ENCODE peak calls at places on chromosome 22, in four cellular contexts. K, O, W and N are unnamed samples.

GRCh38 chr22:35445933-35446332 is 46.0 kb downstream of the MCM5 start:
- DNase-seq in K (no peak), O (no peak), W (no peak), N (no peak)

GRCh38 chr22:49193348-49193747 is 634.3 kb downstream of the BRD1 start:
- DNase-seq in K (no peak), O (no peak), W (no peak), N (no peak)

GRCh38 chr22:26786398-26786797 is 129.0 kb downstream of the MIAT start:
- DNase-seq in K (no peak), O (no peak), W (no peak), N (no peak)

GRCh38 chr22:32528316-32528715 is 53.7 kb downstream of the FBXO7 start:
- DNase-seq in K (no peak), O (peak), W (no peak), N (no peak)

GRCh38 chr22:49100764-49101163 is 726.9 kb downstream of the BRD1 start:
- DNase-seq in K (no peak), O (no peak), W (no peak), N (no peak)

GRCh38 chr22:43996170-43996980 is 27.7 kb upstream of the PARVB start:
- DNase-seq in K (no peak), O (no peak), W (no peak), N (no peak)

GRCh38 chr22:22228921-22229320 is 15.7 kb upstream of the VPREB1 start:
- DNase-seq in K (no peak), O (no peak), W (no peak), N (no peak)

GRCh38 chr22:49450521-49450920 is 377.2 kb downstream of the BRD1 start:
- DNase-seq in K (no peak), O (no peak), W (no peak), N (no peak)

GRCh38 chr22:37145415-37146385 is 4.0 kb downstream of the IL2RB start:
- DNase-seq in K (peak), O (no peak), W (no peak), N (no peak)

GRCh38 chr22:23037429-23038333 is 32.6 kb upstream of the GNAZ start:
- DNase-seq in K (no peak), O (no peak), W (no peak), N (no peak)

GRCh38 chr22:17970205-17970708 is 54.1 kb downstream of the MICAL3 start:
- DNase-seq in K (no peak), O (no peak), W (peak), N (peak)

GRCh38 chr22:43237280-43237679 is 50.3 kb upstream of the TTLL12 start:
- DNase-seq in K (no peak), O (no peak), W (no peak), N (no peak)

GRCh38 chr22:47773635-47774034 is 1011.2 kb downstream of the TBC1D22A start:
- DNase-seq in K (no peak), O (no peak), W (no peak), N (no peak)

GRCh38 chr22:45112136-45112879 is 51.4 kb upstream of the NUP50 start:
- DNase-seq in K (peak), O (no peak), W (peak), N (peak)

GRCh38 chr22:29877620-29878019 is 5.4 kb upstream of the MTMR3 start:
- DNase-seq in K (peak), O (no peak), W (peak), N (peak)

GRCh38 chr22:43883012-43883661 is 8.7 kb downstream of the PNPLA5 start:
- DNase-seq in K (peak), O (peak), W (peak), N (peak)

GRCh38 chr22:24128024-24128423 is 53.3 kb upstream of the SUSD2 start:
- DNase-seq in K (no peak), O (no peak), W (no peak), N (no peak)

GRCh38 chr22:37627545-37627944 is 11.9 kb upstream of the SH3BP1 start:
- DNase-seq in K (no peak), O (no peak), W (no peak), N (no peak)

GRCh38 chr22:46067159-46068111 is 82.9 kb upstream of the PPARA start:
- DNase-seq in K (no peak), O (peak), W (no peak), N (no peak)

GRCh38 chr22:31958625-31959239 is 14.4 kb downstream of the YWHAH start:
- DNase-seq in K (no peak), O (no peak), W (no peak), N (no peak)

GRCh38 chr22:19143967-19144400 is 467 bp downstream of the ESS2 start:
- DNase-seq in K (peak), O (no peak), W (no peak), N (peak)
- H3K4me3 ChIP-seq in K (peak), O (peak), W (peak), N (peak)

GRCh38 chr22:28594784-28595324 is 84.8 kb downstream of the TTC28 start:
- DNase-seq in K (peak), O (no peak), W (peak), N (peak)
- TF ChIP-seq CTCF in K (peak), O (peak), W (peak), N (peak)

GRCh38 chr22:27804016-27804415 is 2.5 kb upstream of the MN1 start:
- DNase-seq in K (no peak), O (no peak), W (no peak), N (no peak)

GRCh38 chr22:27802389-27803079 is 978 bp upstream of the MN1 start:
- DNase-seq in K (no peak), O (no peak), W (no peak), N (no peak)

GRCh38 chr22:27801616-27802388 is at the start of gene MN1:
- DNase-seq in K (peak), O (no peak), W (no peak), N (peak)

GRCh38 chr22:27805841-27806240 is 4.3 kb upstream of the MN1 start:
- DNase-seq in K (no peak), O (no peak), W (no peak), N (no peak)

GRCh38 chr22:27804683-27805297 is 3.2 kb upstream of the MN1 start:
- DNase-seq in K (peak), O (peak), W (no peak), N (peak)
- H3K4me3 ChIP-seq in K (no peak), O (no peak), W (no peak), N (no peak)

GRCh38 chr22:19965771-19966709 is 24.4 kb upstream of the TXNRD2 start:
- DNase-seq in K (no peak), O (no peak), W (no peak), N (no peak)
- TF ChIP-seq CTCF in K (peak), O (no peak), W (peak), N (peak)